ENCODE peak calls at places on chromosomes 16 and 17, in six cellular contexts. One of them, this sample, is unnamed.

GRCh38 chr17:1515640-1516402 is 591 bp downstream of the INPP5K start:
- DNase-seq in AG09319: peak; percentile 81
- DNase-seq in glutamatergic neuron: no peak
- DNase-seq in IMR-90: peak; percentile 91
- DNase-seq in NCI-H345: no peak
- DNase-seq in stimulated activated CD8-positive, alpha-beta memory T cell treated with anti-CD3 and anti-CD28 coated beads, Interleukin-2, amount 100 ng/mL, for 1 hour: no peak
- DNase-seq in this sample: peak; percentile 89

GRCh38 chr17:57578608-57578990 is 166.5 kb downstream of the CCDC182 start:
- DNase-seq in stimulated activated CD8-positive, alpha-beta memory T cell treated with anti-CD3 and anti-CD28 coated beads, Interleukin-2, amount 100 ng/mL, for 1 hour: no peak
- DNase-seq in NCI-H345: no peak
- DNase-seq in AG09319: no peak
- DNase-seq in glutamatergic neuron: no peak
- DNase-seq in IMR-90: peak; percentile 51
- DNase-seq in this sample: no peak

GRCh38 chr17:51228177-51228576 is 31.7 kb downstream of the MBTD1 start:
- DNase-seq in IMR-90: peak; percentile 68
- DNase-seq in NCI-H345: no peak
- DNase-seq in glutamatergic neuron: no peak
- DNase-seq in stimulated activated CD8-positive, alpha-beta memory T cell treated with anti-CD3 and anti-CD28 coated beads, Interleukin-2, amount 100 ng/mL, for 1 hour: no peak
- DNase-seq in AG09319: no peak
- DNase-seq in this sample: peak; percentile 14

GRCh38 chr17:80465316-80465974 is 11.0 kb downstream of the NPTX1 start:
- DNase-seq in NCI-H345: no peak
- DNase-seq in AG09319: no peak
- DNase-seq in glutamatergic neuron: no peak
- DNase-seq in stimulated activated CD8-positive, alpha-beta memory T cell treated with anti-CD3 and anti-CD28 coated beads, Interleukin-2, amount 100 ng/mL, for 1 hour: no peak
- DNase-seq in IMR-90: no peak
- DNase-seq in this sample: no peak

GRCh38 chr16:65212791-65213190 is 90.9 kb upstream of the CDH11 start:
- DNase-seq in NCI-H345: no peak
- DNase-seq in glutamatergic neuron: no peak
- DNase-seq in AG09319: no peak
- DNase-seq in stimulated activated CD8-positive, alpha-beta memory T cell treated with anti-CD3 and anti-CD28 coated beads, Interleukin-2, amount 100 ng/mL, for 1 hour: no peak
- DNase-seq in IMR-90: no peak
- DNase-seq in this sample: no peak

GRCh38 chr17:75848523-75849303 is 4.5 kb upstream of the UNC13D start:
- DNase-seq in stimulated activated CD8-positive, alpha-beta memory T cell treated with anti-CD3 and anti-CD28 coated beads, Interleukin-2, amount 100 ng/mL, for 1 hour: peak; percentile 62
- DNase-seq in glutamatergic neuron: peak; percentile 86
- DNase-seq in NCI-H345: peak; percentile 47
- DNase-seq in AG09319: no peak
- DNase-seq in IMR-90: peak; percentile 32
- DNase-seq in this sample: peak; percentile 39

GRCh38 chr16:57196276-57196675 is 10.1 kb downstream of the RSPRY1 start:
- DNase-seq in NCI-H345: no peak
- DNase-seq in IMR-90: no peak
- DNase-seq in glutamatergic neuron: no peak
- DNase-seq in AG09319: no peak
- DNase-seq in stimulated activated CD8-positive, alpha-beta memory T cell treated with anti-CD3 and anti-CD28 coated beads, Interleukin-2, amount 100 ng/mL, for 1 hour: no peak
- DNase-seq in this sample: no peak

GRCh38 chr17:35568561-35568960 is 7.9 kb upstream of the SLFN14 start:
- DNase-seq in AG09319: no peak
- DNase-seq in glutamatergic neuron: no peak
- DNase-seq in NCI-H345: no peak
- DNase-seq in stimulated activated CD8-positive, alpha-beta memory T cell treated with anti-CD3 and anti-CD28 coated beads, Interleukin-2, amount 100 ng/mL, for 1 hour: no peak
- DNase-seq in IMR-90: peak; percentile 62
- DNase-seq in this sample: peak; percentile 66

GRCh38 chr17:74190154-74190553 is 13.3 kb upstream of the RPL38 start:
- DNase-seq in glutamatergic neuron: no peak
- DNase-seq in IMR-90: peak; percentile 61
- DNase-seq in stimulated activated CD8-positive, alpha-beta memory T cell treated with anti-CD3 and anti-CD28 coated beads, Interleukin-2, amount 100 ng/mL, for 1 hour: no peak
- DNase-seq in AG09319: no peak
- DNase-seq in NCI-H345: peak; percentile 67
- DNase-seq in this sample: peak; percentile 34

GRCh38 chr17:43790311-43790940 is 10.2 kb downstream of the CFAP97D1 start:
- DNase-seq in NCI-H345: peak; percentile 3
- DNase-seq in glutamatergic neuron: no peak
- DNase-seq in AG09319: no peak
- DNase-seq in stimulated activated CD8-positive, alpha-beta memory T cell treated with anti-CD3 and anti-CD28 coated beads, Interleukin-2, amount 100 ng/mL, for 1 hour: no peak
- DNase-seq in IMR-90: no peak
- DNase-seq in this sample: no peak

GRCh38 chr17:82443465-82444283 is 6.9 kb downstream of the CYBC1 start:
- DNase-seq in IMR-90: no peak
- DNase-seq in glutamatergic neuron: no peak
- DNase-seq in AG09319: no peak
- DNase-seq in NCI-H345: no peak
- DNase-seq in stimulated activated CD8-positive, alpha-beta memory T cell treated with anti-CD3 and anti-CD28 coated beads, Interleukin-2, amount 100 ng/mL, for 1 hour: no peak
- DNase-seq in this sample: no peak

This sample was measured in EL.